ENCODE peak calls at places on chromosomes 7 and 10, in eight cellular contexts. L is SK-N-SH; X is GM23338; M is amniotic stem cell; K is central memory CD4-positive, alpha-beta T cell; F is nephron progenitor cell; E is foreskin fibroblast; T is T-helper 9 cell. D is an unnamed sample.

GRCh38 chr7:39851466-39852045 is 98.5 kb upstream of the CDK13 start:
- DNase-seq in L (no peak), X (no peak), M (no peak), K (no peak), F (no peak), E (no peak), T (no peak), D (no peak)

GRCh38 chr7:156021476-156021875 is 209.2 kb upstream of the SHH start:
- DNase-seq in L (no peak), X (no peak), M (no peak), K (no peak), F (no peak), E (no peak), T (no peak), D (no peak)

GRCh38 chr7:87354749-87355148 is 9.3 kb downstream of the CROT start:
- DNase-seq in L (no peak), X (peak), M (no peak), K (no peak), F (no peak), E (peak), T (no peak), D (no peak)

GRCh38 chr10:107665459-107665858 is 501.0 kb upstream of the SORCS1 start:
- DNase-seq in L (no peak), X (no peak), M (no peak), K (no peak), F (no peak), E (no peak), T (no peak), D (no peak)

GRCh38 chr7:155809947-155810606 is 2.2 kb downstream of the SHH start:
- DNase-seq in L (no peak), X (peak), M (no peak), K (no peak), F (peak), E (peak), T (no peak), D (no peak)

GRCh38 chr10:98956576-98957260 is 278.9 kb downstream of the HPSE2 start:
- DNase-seq in L (no peak), X (no peak), M (no peak), K (no peak), F (no peak), E (peak), T (no peak), D (no peak)

GRCh38 chr7:108114117-108114841 is 15.9 kb downstream of the LAMB4 start:
- DNase-seq in L (no peak), X (peak), M (no peak), K (no peak), F (no peak), E (no peak), T (no peak), D (no peak)

GRCh38 chr7:147803625-147804024 is 786.9 kb upstream of the C7orf33 start:
- DNase-seq in L (peak), X (no peak), M (no peak), K (no peak), F (no peak), E (no peak), T (no peak), D (no peak)

D was measured in H54.